ENCODE peak calls at places on chromosomes 7 and 10, in nine cellular contexts. I is A549, C is GM12865, X is sigmoid colon, U is HFF-Myc, P is heart right ventricle, S is spleen, D is GM23338, B is psoas muscle. N is an unnamed sample.

GRCh38 chr7:108498481-108498880 is 27.5 kb downstream of the PNPLA8 start:
- DNase-seq in I (no peak), C (no peak), X (no peak), U (no peak), P (no peak), S (no peak), D (no peak), B (no peak), N (no peak)

GRCh38 chr10:90204956-90205695 is 503.7 kb downstream of the KIF20B start:
- DNase-seq in I (no peak), C (no peak), X (no peak), U (peak), P (no peak), S (no peak), D (no peak), B (no peak), N (peak)

GRCh38 chr10:122530177-122530576 is 30.4 kb upstream of the DMBT1 start:
- DNase-seq in I (no peak), C (no peak), X (no peak), U (no peak), P (peak), S (no peak), D (no peak), B (peak), N (peak)

GRCh38 chr10:122310311-122311050 is 39.4 kb downstream of the BTBD16 start:
- DNase-seq in I (peak), C (no peak), X (no peak), U (no peak), P (no peak), S (no peak), D (peak), B (no peak), N (no peak)

GRCh38 chr10:133565441-133566294 is at the start of gene SYCE1:
- DNase-seq in I (no peak), C (no peak), X (no peak), U (no peak), P (no peak), S (no peak), D (peak), B (peak), N (no peak)

GRCh38 chr7:46908770-46909169 is 673.1 kb downstream of the TNS3 start:
- DNase-seq in I (no peak), C (no peak), X (no peak), U (peak), P (no peak), S (no peak), D (no peak), B (no peak), N (peak)

GRCh38 chr7:30717181-30717580 is 34.8 kb upstream of the INMT start:
- DNase-seq in I (peak), C (no peak), X (no peak), U (no peak), P (no peak), S (no peak), D (peak), B (no peak), N (peak)

GRCh38 chr7:101814081-101814995 is 3.1 kb upstream of the CUX1 start:
- DNase-seq in I (peak), C (peak), X (peak), U (no peak), P (peak), S (peak), D (peak), B (peak), N (peak)

GRCh38 chr7:22147113-22147512 is 201.4 kb upstream of the CDCA7L start:
- DNase-seq in I (no peak), C (no peak), X (no peak), U (no peak), P (no peak), S (no peak), D (no peak), B (no peak), N (no peak)

GRCh38 chr7:54544356-54545240 is 2.4 kb downstream of the VSTM2A start:
- DNase-seq in I (no peak), C (no peak), X (no peak), U (no peak), P (no peak), S (peak), D (peak), B (no peak), N (no peak)

GRCh38 chr7:84271550-84271949 is 77.0 kb upstream of the SEMA3A start:
- DNase-seq in I (no peak), C (no peak), X (no peak), U (no peak), P (no peak), S (no peak), D (no peak), B (no peak), N (peak)

GRCh38 chr10:74929197-74929596 is 102.8 kb downstream of the KAT6B start:
- DNase-seq in I (no peak), C (no peak), X (no peak), U (no peak), P (no peak), S (no peak), D (no peak), B (no peak), N (peak)

GRCh38 chr10:122725768-122726167 is 26.1 kb upstream of the C10orf120 start:
- DNase-seq in I (peak), C (no peak), X (no peak), U (no peak), P (no peak), S (no peak), D (peak), B (no peak), N (no peak)

GRCh38 chr10:45421231-45422097 is 47.4 kb downstream of the ALOX5 start:
- DNase-seq in I (no peak), C (peak), X (peak), U (no peak), P (no peak), S (peak), D (no peak), B (no peak), N (no peak)

GRCh38 chr10:78774999-78775711 is 293.6 kb upstream of the ZMIZ1 start:
- DNase-seq in I (no peak), C (no peak), X (no peak), U (no peak), P (no peak), S (no peak), D (no peak), B (no peak), N (no peak)

GRCh38 chr10:7797582-7797981 is 9.6 kb downstream of the ATP5F1C start:
- DNase-seq in I (peak), C (no peak), X (no peak), U (peak), P (peak), S (no peak), D (no peak), B (peak), N (peak)

GRCh38 chr7:110224643-110225042 is 866.3 kb upstream of the LRRN3 start:
- DNase-seq in I (peak), C (no peak), X (no peak), U (no peak), P (no peak), S (no peak), D (no peak), B (no peak), N (no peak)

GRCh38 chr10:96025566-96025965 is 17.8 kb upstream of the CCNJ start:
- DNase-seq in I (peak), C (peak), X (no peak), U (no peak), P (no peak), S (no peak), D (peak), B (no peak), N (peak)

GRCh38 chr10:26445411-26446031 is 7.4 kb downstream of the APBB1IP start:
- DNase-seq in I (no peak), C (no peak), X (no peak), U (no peak), P (no peak), S (no peak), D (no peak), B (no peak), N (no peak)

GRCh38 chr7:81632418-81632817 is 137.4 kb downstream of the HGF start:
- DNase-seq in I (no peak), C (no peak), X (no peak), U (no peak), P (no peak), S (no peak), D (peak), B (no peak), N (no peak)

GRCh38 chr10:75723319-75723965 is 292.0 kb downstream of the LRMDA start:
- DNase-seq in I (no peak), C (no peak), X (no peak), U (no peak), P (no peak), S (no peak), D (no peak), B (no peak), N (no peak)

GRCh38 chr7:30931927-30932540 is 20.4 kb downstream of the AQP1 start:
- DNase-seq in I (no peak), C (no peak), X (peak), U (no peak), P (no peak), S (no peak), D (no peak), B (no peak), N (no peak)

GRCh38 chr7:89123871-89124270 is 328.3 kb upstream of the TEX47 start:
- DNase-seq in I (no peak), C (no peak), X (no peak), U (no peak), P (no peak), S (no peak), D (no peak), B (no peak), N (no peak)

GRCh38 chr7:16913643-16914042 is 31.9 kb upstream of the AGR3 start:
- DNase-seq in I (no peak), C (no peak), X (no peak), U (no peak), P (no peak), S (no peak), D (peak), B (no peak), N (no peak)

GRCh38 chr7:909358-910329 is 33.3 kb downstream of the GET4 start:
- DNase-seq in I (peak), C (no peak), X (peak), U (no peak), P (peak), S (peak), D (no peak), B (peak), N (peak)

GRCh38 chr7:137592232-137592896 is 248.8 kb upstream of the PTN start:
- DNase-seq in I (peak), C (peak), X (peak), U (peak), P (peak), S (no peak), D (peak), B (no peak), N (peak)

GRCh38 chr10:110824152-110824441 is 47.6 kb upstream of the PDCD4 start:
- DNase-seq in I (no peak), C (no peak), X (no peak), U (no peak), P (no peak), S (no peak), D (no peak), B (no peak), N (no peak)

GRCh38 chr7:4449263-4449662 is 232.8 kb upstream of the FOXK1 start:
- DNase-seq in I (no peak), C (no peak), X (no peak), U (no peak), P (no peak), S (no peak), D (no peak), B (no peak), N (no peak)

GRCh38 chr7:150383710-150384397 is 4.7 kb downstream of the ZNF775 start:
- DNase-seq in I (no peak), C (no peak), X (peak), U (no peak), P (no peak), S (no peak), D (peak), B (no peak), N (no peak)

GRCh38 chr10:122981066-122981464 is 864 bp downstream of the PSTK start:
- DNase-seq in I (peak), C (peak), X (no peak), U (no peak), P (no peak), S (no peak), D (peak), B (no peak), N (peak)

GRCh38 chr7:28625446-28625845 is 213.1 kb downstream of the CREB5 start:
- DNase-seq in I (no peak), C (no peak), X (no peak), U (no peak), P (no peak), S (no peak), D (no peak), B (no peak), N (no peak)

GRCh38 chr7:28623105-28623730 is 210.9 kb downstream of the CREB5 start:
- DNase-seq in I (no peak), C (peak), X (no peak), U (no peak), P (no peak), S (no peak), D (no peak), B (no peak), N (peak)

GRCh38 chr7:28626191-28626590 is 213.9 kb downstream of the CREB5 start:
- DNase-seq in I (no peak), C (no peak), X (no peak), U (no peak), P (no peak), S (no peak), D (no peak), B (no peak), N (no peak)

GRCh38 chr7:28621369-28621807 is 209.1 kb downstream of the CREB5 start:
- DNase-seq in I (no peak), C (peak), X (no peak), U (no peak), P (no peak), S (no peak), D (no peak), B (no peak), N (no peak)

GRCh38 chr7:28623863-28624262 is 211.5 kb downstream of the CREB5 start:
- DNase-seq in I (peak), C (peak), X (no peak), U (no peak), P (no peak), S (no peak), D (peak), B (no peak), N (no peak)
- TF ChIP-seq CTCF in I (peak), C (peak), X (no peak), U (no peak), P (peak), S (no peak), D (peak), B (no peak), N (no peak)

GRCh38 chr10:107165007-107165406 is 501 bp upstream of the SORCS1 start:
- DNase-seq in I (no peak), C (no peak), X (no peak), U (no peak), P (no peak), S (no peak), D (peak), B (no peak), N (no peak)

GRCh38 chr10:107160866-107161265 is 3.6 kb downstream of the SORCS1 start:
- DNase-seq in I (no peak), C (no peak), X (no peak), U (no peak), P (no peak), S (no peak), D (no peak), B (no peak), N (no peak)

GRCh38 chr10:107166378-107166777 is 1.9 kb upstream of the SORCS1 start:
- DNase-seq in I (no peak), C (no peak), X (no peak), U (no peak), P (no peak), S (no peak), D (peak), B (no peak), N (no peak)

GRCh38 chr10:107163904-107164861 is at the start of gene SORCS1:
- DNase-seq in I (no peak), C (no peak), X (peak), U (no peak), P (no peak), S (peak), D (peak), B (no peak), N (peak)

GRCh38 chr10:107163086-107163880 is 1.2 kb downstream of the SORCS1 start:
- DNase-seq in I (no peak), C (no peak), X (peak), U (no peak), P (no peak), S (no peak), D (peak), B (no peak), N (peak)
- H3K4me3 ChIP-seq in I (no peak), C (no peak), X (peak), U (no peak), P (no peak), S (peak), D (peak), B (no peak), N (no peak)

GRCh38 chr10:3893904-3894563 is 109.0 kb upstream of the KLF6 start:
- DNase-seq in I (no peak), C (no peak), X (no peak), U (no peak), P (no peak), S (no peak), D (no peak), B (no peak), N (no peak)
- TF ChIP-seq CTCF in I (no peak), C (no peak), X (no peak), U (no peak), P (no peak), S (no peak), D (no peak), B (no peak), N (no peak)

DNA sequence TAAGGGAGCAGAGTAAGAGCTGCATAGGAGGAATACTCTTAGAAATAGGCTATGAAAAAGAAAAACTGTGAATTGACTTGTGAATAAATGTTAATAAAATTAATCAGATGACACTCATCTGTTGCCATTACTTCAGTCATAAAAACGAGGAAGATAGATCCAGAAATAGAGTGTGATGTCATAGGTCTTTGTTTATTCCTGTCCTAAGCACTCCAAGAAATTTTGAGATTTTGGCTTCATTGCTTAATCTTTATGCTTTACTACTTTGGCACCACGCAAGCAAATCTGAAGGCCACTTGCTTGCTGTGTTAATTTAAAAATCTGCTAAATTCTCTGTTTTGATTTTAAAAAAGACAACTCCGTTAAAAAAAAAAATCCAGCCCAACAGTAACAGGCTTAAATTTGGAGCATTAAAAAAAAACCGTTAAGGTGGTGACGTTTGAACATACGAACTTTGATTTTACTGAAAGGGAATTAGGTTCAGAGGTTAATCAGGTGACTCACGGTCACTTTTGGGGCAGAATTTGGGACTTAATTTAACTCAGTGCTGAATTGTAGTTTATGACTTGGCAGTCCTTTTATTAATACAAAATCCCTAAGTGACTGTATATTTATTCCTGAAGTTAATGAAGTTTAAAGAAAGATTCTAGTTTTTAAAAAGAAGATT is 3.4 kb downstream of the IFRD1 start:
- DNase-seq in I (peak), C (no peak), X (no peak), U (no peak), P (no peak), S (no peak), D (no peak), B (no peak), N (peak)
- H3K4me3 ChIP-seq in I (peak), C (no peak), X (peak), U (peak), P (no peak), S (no peak), D (peak), B (peak), N (no peak)

DNA sequence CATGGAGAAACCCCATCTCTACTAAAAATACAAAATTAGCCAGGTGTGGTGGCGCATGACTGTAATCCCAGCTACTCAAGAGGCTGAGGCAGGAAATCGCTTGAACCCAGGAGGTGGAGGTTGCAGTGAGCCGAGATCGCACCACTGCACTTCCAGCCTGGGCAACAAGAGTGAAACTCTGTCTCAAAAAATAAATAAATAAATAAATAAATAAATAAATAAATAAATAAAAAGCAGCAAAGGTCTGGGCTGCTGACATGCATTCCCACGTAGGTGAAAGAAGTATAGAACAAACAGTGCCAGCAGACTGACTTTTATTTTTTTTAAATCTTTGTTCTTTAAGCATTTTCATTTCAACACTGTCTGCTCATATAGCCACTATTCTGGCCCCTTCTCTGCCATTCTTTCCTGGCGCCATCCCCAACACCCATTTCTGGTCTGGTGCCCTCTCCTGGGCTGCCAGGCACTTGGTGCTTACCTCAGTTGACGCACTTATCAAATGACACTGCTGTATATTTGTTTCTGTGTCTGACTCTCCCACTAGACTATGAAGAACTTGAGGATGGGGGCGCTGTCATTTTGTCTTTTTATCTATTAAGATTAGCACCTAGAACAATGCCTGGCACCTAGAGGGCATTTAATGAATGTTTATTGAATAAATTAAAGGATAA is 15.6 kb downstream of the FAM107B start:
- DNase-seq in I (peak), C (peak), X (no peak), U (no peak), P (no peak), S (no peak), D (no peak), B (no peak), N (no peak)
- TF ChIP-seq CTCF in I (peak), C (no peak), X (no peak), U (peak), P (no peak), S (no peak), D (peak), B (no peak), N (no peak)

DNA sequence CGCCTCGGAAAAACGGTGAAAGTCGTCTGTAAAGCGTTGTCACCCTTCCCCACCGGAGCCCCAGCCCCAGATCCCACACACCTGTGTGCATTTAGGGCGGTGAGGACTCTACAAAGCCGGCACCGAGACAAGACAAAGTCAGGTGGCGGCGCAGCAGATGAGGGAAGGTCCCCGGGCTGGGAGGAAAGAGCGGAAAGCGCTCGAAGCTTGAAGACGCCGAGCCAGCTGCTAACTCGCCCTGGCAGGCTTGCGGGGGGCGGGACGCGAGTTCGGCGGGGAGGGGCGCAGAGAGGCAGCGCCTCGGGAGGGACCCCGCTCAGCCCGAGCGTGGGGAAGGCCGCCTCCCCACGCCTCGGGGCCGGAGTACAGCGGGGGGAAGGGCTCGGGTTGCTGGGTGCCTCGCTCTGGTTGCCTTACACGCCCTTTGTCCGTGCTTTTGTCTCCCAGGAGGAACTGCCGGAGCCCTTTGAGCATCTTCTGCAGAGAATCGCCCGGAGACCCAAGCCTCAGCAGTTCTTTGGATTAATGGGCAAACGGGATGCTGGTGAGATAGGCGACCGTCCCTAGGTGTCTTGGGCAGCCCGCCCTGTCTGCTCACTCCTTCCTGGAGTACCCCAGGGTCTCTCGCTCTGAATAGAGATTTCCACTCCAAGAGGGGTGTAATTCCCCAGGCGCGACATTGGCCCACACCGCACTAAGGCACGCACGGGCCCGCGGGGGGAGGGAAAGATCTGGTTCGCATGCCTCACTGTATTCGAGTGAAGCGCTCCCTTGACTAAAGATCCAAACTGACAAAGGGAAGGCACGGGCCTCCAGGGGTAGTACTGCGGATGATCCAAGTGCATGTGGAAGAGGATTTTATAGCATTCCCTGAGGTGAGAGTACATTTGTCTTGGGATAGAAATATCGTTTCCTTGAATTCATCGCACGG is 1.7 kb downstream of the TAC1 start:
- DNase-seq in I (no peak), C (no peak), X (no peak), U (no peak), P (no peak), S (no peak), D (peak), B (no peak), N (no peak)
- H3K4me3 ChIP-seq in I (peak), C (no peak), X (peak), U (no peak), P (no peak), S (peak), D (peak), B (peak), N (no peak)